ENCODE peak calls at places on chromosomes 13 and 19, in five cellular contexts. One of them, this sample, is unnamed. For H3K36me3, the result is how much of the 10 kb centered on the place peaks cover.

GRCh38 chr19:52527134-52527953 is at the start of gene ZNF808:
- DNase-seq in HepG2: peak
- DNase-seq in breast epithelium: peak
- DNase-seq in suprapubic skin: peak
- DNase-seq in endothelial cell of umbilical vein: peak
- DNase-seq in this sample: peak

GRCh38 chr13:100673831-100674362 is 698 bp downstream of the TMTC4 start:
- DNase-seq in HepG2: peak
- DNase-seq in breast epithelium: no peak
- DNase-seq in suprapubic skin: no peak
- DNase-seq in endothelial cell of umbilical vein: peak
- DNase-seq in this sample: peak

GRCh38 chr13:75635101-75635620 is 969 bp upstream of the LMO7 start:
- DNase-seq in HepG2: peak
- DNase-seq in breast epithelium: no peak
- DNase-seq in suprapubic skin: no peak
- DNase-seq in endothelial cell of umbilical vein: no peak
- DNase-seq in this sample: no peak

GRCh38 chr13:51981355-51981754 is 29.9 kb downstream of the ATP7B start:
- DNase-seq in HepG2: peak
- DNase-seq in breast epithelium: no peak
- DNase-seq in suprapubic skin: no peak
- DNase-seq in endothelial cell of umbilical vein: no peak
- DNase-seq in this sample: no peak

GRCh38 chr19:22595918-22596341 is 38.2 kb upstream of the ZNF492 start:
- DNase-seq in HepG2: no peak
- DNase-seq in breast epithelium: no peak
- DNase-seq in suprapubic skin: no peak
- DNase-seq in endothelial cell of umbilical vein: no peak
- DNase-seq in this sample: no peak

GRCh38 chr19:5407356-5407755 is 47.9 kb upstream of the ZNRF4 start:
- DNase-seq in HepG2: peak
- DNase-seq in breast epithelium: no peak
- DNase-seq in suprapubic skin: no peak
- DNase-seq in endothelial cell of umbilical vein: no peak
- DNase-seq in this sample: no peak

GRCh38 chr13:91361755-91362271 is 14.3 kb downstream of the MIR17HG start:
- DNase-seq in HepG2: peak
- DNase-seq in breast epithelium: no peak
- DNase-seq in suprapubic skin: no peak
- DNase-seq in endothelial cell of umbilical vein: no peak
- DNase-seq in this sample: no peak

GRCh38 chr19:42831221-42832019 is 48.1 kb downstream of the PSG1 start:
- DNase-seq in HepG2: peak
- DNase-seq in breast epithelium: no peak
- DNase-seq in suprapubic skin: no peak
- DNase-seq in endothelial cell of umbilical vein: no peak
- DNase-seq in this sample: no peak

GRCh38 chr13:19663416-19663979 is 30.0 kb downstream of the MPHOSPH8 start:
- DNase-seq in HepG2: no peak
- DNase-seq in breast epithelium: no peak
- DNase-seq in suprapubic skin: no peak
- DNase-seq in endothelial cell of umbilical vein: no peak
- DNase-seq in this sample: no peak

GRCh38 chr13:101681834-101682233 is 229.4 kb downstream of the ITGBL1 start:
- DNase-seq in HepG2: no peak
- DNase-seq in breast epithelium: no peak
- DNase-seq in suprapubic skin: no peak
- DNase-seq in endothelial cell of umbilical vein: peak
- DNase-seq in this sample: no peak

GRCh38 chr13:34207334-34207733 is 389.4 kb downstream of the RFC3 start:
- DNase-seq in HepG2: no peak
- DNase-seq in breast epithelium: no peak
- DNase-seq in suprapubic skin: no peak
- DNase-seq in endothelial cell of umbilical vein: peak
- DNase-seq in this sample: no peak

GRCh38 chr19:5498817-5499535 is 43.8 kb downstream of the ZNRF4 start:
- DNase-seq in HepG2: no peak
- DNase-seq in breast epithelium: no peak
- DNase-seq in suprapubic skin: no peak
- DNase-seq in endothelial cell of umbilical vein: no peak
- DNase-seq in this sample: no peak

GRCh38 chr19:23056516-23056915 is 53.5 kb upstream of the ZNF728 start:
- DNase-seq in HepG2: no peak
- DNase-seq in breast epithelium: no peak
- DNase-seq in suprapubic skin: no peak
- DNase-seq in endothelial cell of umbilical vein: no peak
- DNase-seq in this sample: no peak

GRCh38 chr13:75650991-75651390 is 14.9 kb downstream of the LMO7 start:
- DNase-seq in HepG2: no peak
- DNase-seq in breast epithelium: no peak
- DNase-seq in suprapubic skin: no peak
- DNase-seq in endothelial cell of umbilical vein: no peak
- DNase-seq in this sample: no peak

GRCh38 chr13:44116562-44117315 is 237.0 kb downstream of the LACC1 start:
- DNase-seq in HepG2: no peak
- DNase-seq in breast epithelium: no peak
- DNase-seq in suprapubic skin: no peak
- DNase-seq in endothelial cell of umbilical vein: no peak
- DNase-seq in this sample: no peak

GRCh38 chr13:35923347-35923746 is 207.8 kb downstream of the DCLK1 start:
- DNase-seq in HepG2: no peak
- DNase-seq in breast epithelium: no peak
- DNase-seq in suprapubic skin: no peak
- DNase-seq in endothelial cell of umbilical vein: peak
- DNase-seq in this sample: no peak

GRCh38 chr19:16216744-16217670 is 19.3 kb downstream of the AP1M1 start:
- DNase-seq in HepG2: no peak
- DNase-seq in breast epithelium: no peak
- DNase-seq in suprapubic skin: no peak
- DNase-seq in endothelial cell of umbilical vein: no peak
- DNase-seq in this sample: no peak

GRCh38 chr19:51083783-51084182 is 1.1 kb upstream of the KLK14 start:
- DNase-seq in HepG2: no peak
- DNase-seq in breast epithelium: no peak
- DNase-seq in suprapubic skin: peak
- DNase-seq in endothelial cell of umbilical vein: no peak
- DNase-seq in this sample: no peak

GRCh38 chr19:50510700-50511068 is 307 bp downstream of the JOSD2 start:
- DNase-seq in HepG2: no peak
- DNase-seq in breast epithelium: no peak
- DNase-seq in suprapubic skin: no peak
- DNase-seq in endothelial cell of umbilical vein: no peak
- DNase-seq in this sample: no peak

GRCh38 chr13:55761986-55762385 is 1378.7 kb upstream of the PRR20A start:
- DNase-seq in HepG2: no peak
- DNase-seq in breast epithelium: no peak
- DNase-seq in suprapubic skin: no peak
- DNase-seq in endothelial cell of umbilical vein: no peak
- DNase-seq in this sample: no peak

GRCh38 chr19:53903055-53903680 is 5.9 kb upstream of the CACNG7 start:
- DNase-seq in HepG2: peak
- DNase-seq in breast epithelium: no peak
- DNase-seq in suprapubic skin: no peak
- DNase-seq in endothelial cell of umbilical vein: peak
- DNase-seq in this sample: no peak

GRCh38 chr13:45055902-45056648 is 64.2 kb upstream of the GTF2F2 start:
- DNase-seq in HepG2: no peak
- DNase-seq in breast epithelium: no peak
- DNase-seq in suprapubic skin: no peak
- DNase-seq in endothelial cell of umbilical vein: no peak
- DNase-seq in this sample: no peak

GRCh38 chr19:17248011-17248776 is 2.5 kb upstream of the NR2F6 start:
- DNase-seq in HepG2: peak
- DNase-seq in breast epithelium: no peak
- DNase-seq in suprapubic skin: no peak
- DNase-seq in endothelial cell of umbilical vein: no peak
- DNase-seq in this sample: no peak

GRCh38 chr19:33231511-33231910 is 5.9 kb upstream of the SLC7A10 start:
- DNase-seq in HepG2: no peak
- DNase-seq in breast epithelium: no peak
- DNase-seq in suprapubic skin: no peak
- DNase-seq in endothelial cell of umbilical vein: no peak
- DNase-seq in this sample: no peak

GRCh38 chr13:111914241-111915103 is 152.5 kb upstream of the SOX1 start:
- DNase-seq in HepG2: no peak
- DNase-seq in breast epithelium: no peak
- DNase-seq in suprapubic skin: peak
- DNase-seq in endothelial cell of umbilical vein: no peak
- DNase-seq in this sample: no peak

GRCh38 chr19:21202865-21203494 is 61.1 kb downstream of the ZNF431 start:
- DNase-seq in HepG2: no peak
- DNase-seq in breast epithelium: no peak
- DNase-seq in suprapubic skin: no peak
- DNase-seq in endothelial cell of umbilical vein: peak
- DNase-seq in this sample: peak

DNA sequence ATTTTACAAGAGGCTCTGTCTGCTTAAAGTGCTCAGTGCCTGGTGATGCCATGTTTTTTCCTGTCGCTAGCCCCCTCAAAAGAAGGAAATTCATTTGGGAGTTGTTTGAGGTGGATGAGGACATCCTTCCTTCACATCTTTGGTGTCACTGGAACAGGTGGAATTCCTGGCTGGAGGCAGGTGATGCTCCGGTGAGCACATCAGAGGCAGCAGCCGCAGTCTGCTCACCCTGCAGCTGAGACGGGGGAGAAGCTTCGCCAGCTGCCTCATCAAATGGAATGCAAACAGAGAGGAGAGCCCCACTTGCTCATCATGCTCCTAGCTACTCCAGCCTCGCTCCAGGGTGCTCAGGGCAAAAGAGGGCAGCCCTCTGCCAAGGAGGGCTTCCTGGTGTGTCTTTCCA is 74.1 kb upstream of the UBL3 start:
- DNase-seq in HepG2: peak
- DNase-seq in breast epithelium: no peak
- DNase-seq in suprapubic skin: no peak
- DNase-seq in endothelial cell of umbilical vein: no peak
- DNase-seq in this sample: no peak
- TF ChIP-seq CTCF in HepG2: no peak
- TF ChIP-seq CTCF in breast epithelium: no peak
- TF ChIP-seq CTCF in suprapubic skin: no peak
- TF ChIP-seq CTCF in endothelial cell of umbilical vein: no peak
- TF ChIP-seq CTCF in this sample: no peak

GRCh38 chr19:45070861-45071544 is 5.3 kb downstream of the ZNF296 start:
- DNase-seq in HepG2: no peak
- DNase-seq in breast epithelium: peak
- DNase-seq in suprapubic skin: no peak
- DNase-seq in endothelial cell of umbilical vein: no peak
- DNase-seq in this sample: peak

GRCh38 chr19:45069056-45069455 is 7.2 kb downstream of the ZNF296 start:
- DNase-seq in HepG2: no peak
- DNase-seq in breast epithelium: peak
- DNase-seq in suprapubic skin: no peak
- DNase-seq in endothelial cell of umbilical vein: no peak
- DNase-seq in this sample: peak

GRCh38 chr19:45071969-45072790 is 4.1 kb downstream of the ZNF296 start:
- DNase-seq in HepG2: no peak
- DNase-seq in breast epithelium: peak
- DNase-seq in suprapubic skin: no peak
- DNase-seq in endothelial cell of umbilical vein: no peak
- DNase-seq in this sample: no peak

GRCh38 chr19:45071545-45071938 is 4.7 kb downstream of the ZNF296 start:
- DNase-seq in HepG2: no peak
- DNase-seq in breast epithelium: peak
- DNase-seq in suprapubic skin: no peak
- DNase-seq in endothelial cell of umbilical vein: no peak
- DNase-seq in this sample: no peak

GRCh38 chr19:45070214-45070613 is 6.1 kb downstream of the ZNF296 start:
- DNase-seq in HepG2: no peak
- DNase-seq in breast epithelium: no peak
- DNase-seq in suprapubic skin: no peak
- DNase-seq in endothelial cell of umbilical vein: no peak
- DNase-seq in this sample: no peak
- H3K36me3 ChIP-seq in HepG2: under half
- H3K36me3 ChIP-seq in breast epithelium: under half
- H3K36me3 ChIP-seq in suprapubic skin: half or more
- H3K36me3 ChIP-seq in endothelial cell of umbilical vein: under half
- H3K36me3 ChIP-seq in this sample: under half

DNA sequence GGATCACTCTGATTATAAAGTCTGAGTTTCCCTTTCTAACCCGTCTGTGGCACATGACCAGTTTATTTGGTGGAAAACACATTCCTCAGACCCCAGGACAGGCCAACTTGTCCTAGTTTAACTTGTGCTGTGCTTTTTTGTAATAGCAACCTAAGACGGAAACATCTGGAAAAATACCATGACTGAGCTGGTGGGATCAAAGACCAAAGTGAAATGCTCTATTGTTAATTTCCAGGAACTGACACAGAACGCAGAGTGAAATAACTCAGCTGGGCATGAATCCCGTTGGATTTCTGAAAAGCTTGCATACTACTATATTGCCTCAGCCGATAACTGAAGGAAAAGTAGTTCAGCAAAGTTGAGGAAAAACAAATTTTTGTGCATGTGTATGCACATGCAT is 188.0 kb downstream of the LHFPL6 start:
- DNase-seq in HepG2: peak
- DNase-seq in breast epithelium: no peak
- DNase-seq in suprapubic skin: no peak
- DNase-seq in endothelial cell of umbilical vein: peak
- DNase-seq in this sample: no peak
- TF ChIP-seq POLR2AphosphoS5 in HepG2: no peak
- TF ChIP-seq POLR2AphosphoS5 in breast epithelium: peak
- TF ChIP-seq POLR2AphosphoS5 in suprapubic skin: peak
- TF ChIP-seq POLR2AphosphoS5 in endothelial cell of umbilical vein: peak
- TF ChIP-seq POLR2AphosphoS5 in this sample: peak

GRCh38 chr19:45913874-45914830 is at the start of gene NANOS2:
- DNase-seq in HepG2: peak
- DNase-seq in breast epithelium: no peak
- DNase-seq in suprapubic skin: no peak
- DNase-seq in endothelial cell of umbilical vein: peak
- DNase-seq in this sample: no peak
- TF ChIP-seq CTCF in HepG2: peak
- TF ChIP-seq CTCF in breast epithelium: no peak
- TF ChIP-seq CTCF in suprapubic skin: no peak
- TF ChIP-seq CTCF in endothelial cell of umbilical vein: peak
- TF ChIP-seq CTCF in this sample: no peak

This sample was measured in prostate gland.